ENCODE peak calls at places on chromosomes 3 and 15, in ten cellular contexts. One of them, this sample, is unnamed.

GRCh38 chr3:108554913-108555571 is 34.2 kb downstream of the CIP2A start:
- DNase-seq in MCF 10A: no peak
- DNase-seq in AG09319: no peak
- DNase-seq in GM12864: no peak
- DNase-seq in activated B cell treated with CpG ODN at 0.5 μM for 24 hours: no peak
- DNase-seq in HepG2: no peak
- DNase-seq in DND-41: no peak
- DNase-seq in choroid plexus epithelial cell: peak
- DNase-seq in astrocyte: peak
- DNase-seq in fibroblast of villous mesenchyme: no peak
- DNase-seq in this sample: no peak

GRCh38 chr3:10772230-10773161 is 43.5 kb upstream of the SLC6A11 start:
- DNase-seq in activated B cell treated with CpG ODN at 0.5 μM for 24 hours: no peak
- DNase-seq in choroid plexus epithelial cell: peak
- DNase-seq in HepG2: peak
- DNase-seq in astrocyte: no peak
- DNase-seq in GM12864: no peak
- DNase-seq in MCF 10A: peak
- DNase-seq in fibroblast of villous mesenchyme: no peak
- DNase-seq in DND-41: no peak
- DNase-seq in AG09319: no peak
- DNase-seq in this sample: no peak

GRCh38 chr15:95742836-95743235 is 587.7 kb upstream of the NR2F2 start:
- DNase-seq in choroid plexus epithelial cell: peak
- DNase-seq in HepG2: no peak
- DNase-seq in GM12864: no peak
- DNase-seq in AG09319: no peak
- DNase-seq in fibroblast of villous mesenchyme: no peak
- DNase-seq in astrocyte: no peak
- DNase-seq in DND-41: no peak
- DNase-seq in activated B cell treated with CpG ODN at 0.5 μM for 24 hours: no peak
- DNase-seq in MCF 10A: peak
- DNase-seq in this sample: no peak

GRCh38 chr3:194739498-194740284 is 54.0 kb downstream of the FAM43A start:
- DNase-seq in HepG2: peak
- DNase-seq in DND-41: no peak
- DNase-seq in fibroblast of villous mesenchyme: no peak
- DNase-seq in GM12864: no peak
- DNase-seq in activated B cell treated with CpG ODN at 0.5 μM for 24 hours: no peak
- DNase-seq in MCF 10A: peak
- DNase-seq in AG09319: no peak
- DNase-seq in astrocyte: peak
- DNase-seq in choroid plexus epithelial cell: no peak
- DNase-seq in this sample: no peak

GRCh38 chr15:60407406-60407805 is 9.6 kb upstream of the ANXA2 start:
- DNase-seq in fibroblast of villous mesenchyme: peak
- DNase-seq in DND-41: no peak
- DNase-seq in AG09319: no peak
- DNase-seq in choroid plexus epithelial cell: peak
- DNase-seq in GM12864: no peak
- DNase-seq in activated B cell treated with CpG ODN at 0.5 μM for 24 hours: no peak
- DNase-seq in HepG2: no peak
- DNase-seq in astrocyte: peak
- DNase-seq in MCF 10A: peak
- DNase-seq in this sample: no peak

GRCh38 chr3:143784446-143784845 is 63.8 kb downstream of the SLC9A9 start:
- DNase-seq in astrocyte: no peak
- DNase-seq in HepG2: no peak
- DNase-seq in MCF 10A: no peak
- DNase-seq in fibroblast of villous mesenchyme: no peak
- DNase-seq in DND-41: no peak
- DNase-seq in GM12864: no peak
- DNase-seq in AG09319: no peak
- DNase-seq in choroid plexus epithelial cell: no peak
- DNase-seq in activated B cell treated with CpG ODN at 0.5 μM for 24 hours: no peak
- DNase-seq in this sample: no peak

GRCh38 chr15:25693321-25694237 is 169.5 kb downstream of the ATP10A start:
- DNase-seq in MCF 10A: no peak
- DNase-seq in activated B cell treated with CpG ODN at 0.5 μM for 24 hours: no peak
- DNase-seq in DND-41: peak
- DNase-seq in GM12864: no peak
- DNase-seq in astrocyte: no peak
- DNase-seq in fibroblast of villous mesenchyme: no peak
- DNase-seq in AG09319: no peak
- DNase-seq in choroid plexus epithelial cell: no peak
- DNase-seq in HepG2: peak
- DNase-seq in this sample: no peak

GRCh38 chr15:63218114-63218808 is 28.9 kb downstream of the RAB8B start:
- DNase-seq in fibroblast of villous mesenchyme: peak
- DNase-seq in choroid plexus epithelial cell: peak
- DNase-seq in GM12864: no peak
- DNase-seq in astrocyte: peak
- DNase-seq in HepG2: peak
- DNase-seq in activated B cell treated with CpG ODN at 0.5 μM for 24 hours: no peak
- DNase-seq in DND-41: no peak
- DNase-seq in AG09319: peak
- DNase-seq in MCF 10A: no peak
- DNase-seq in this sample: no peak

GRCh38 chr15:56472278-56472677 is 7.3 kb upstream of the MNS1 start:
- DNase-seq in GM12864: no peak
- DNase-seq in MCF 10A: no peak
- DNase-seq in DND-41: no peak
- DNase-seq in AG09319: no peak
- DNase-seq in activated B cell treated with CpG ODN at 0.5 μM for 24 hours: no peak
- DNase-seq in HepG2: no peak
- DNase-seq in choroid plexus epithelial cell: no peak
- DNase-seq in astrocyte: no peak
- DNase-seq in fibroblast of villous mesenchyme: no peak
- DNase-seq in this sample: no peak

GRCh38 chr3:126567696-126568438 is 9.1 kb upstream of the C3orf22 start:
- DNase-seq in activated B cell treated with CpG ODN at 0.5 μM for 24 hours: no peak
- DNase-seq in MCF 10A: peak
- DNase-seq in HepG2: peak
- DNase-seq in GM12864: no peak
- DNase-seq in astrocyte: no peak
- DNase-seq in AG09319: no peak
- DNase-seq in choroid plexus epithelial cell: no peak
- DNase-seq in fibroblast of villous mesenchyme: no peak
- DNase-seq in DND-41: no peak
- DNase-seq in this sample: no peak

GRCh38 chr3:32335365-32336122 is 56.1 kb upstream of the CMTM7 start:
- DNase-seq in GM12864: no peak
- DNase-seq in choroid plexus epithelial cell: no peak
- DNase-seq in AG09319: no peak
- DNase-seq in DND-41: no peak
- DNase-seq in activated B cell treated with CpG ODN at 0.5 μM for 24 hours: no peak
- DNase-seq in MCF 10A: no peak
- DNase-seq in HepG2: no peak
- DNase-seq in fibroblast of villous mesenchyme: no peak
- DNase-seq in astrocyte: no peak
- DNase-seq in this sample: no peak

GRCh38 chr3:32340039-32340438 is 51.6 kb upstream of the CMTM7 start:
- DNase-seq in astrocyte: peak
- DNase-seq in choroid plexus epithelial cell: peak
- DNase-seq in AG09319: no peak
- DNase-seq in fibroblast of villous mesenchyme: peak
- DNase-seq in HepG2: peak
- DNase-seq in DND-41: peak
- DNase-seq in MCF 10A: peak
- DNase-seq in activated B cell treated with CpG ODN at 0.5 μM for 24 hours: no peak
- DNase-seq in GM12864: peak
- DNase-seq in this sample: peak

GRCh38 chr3:32336123-32336518 is 55.5 kb upstream of the CMTM7 start:
- DNase-seq in AG09319: no peak
- DNase-seq in astrocyte: no peak
- DNase-seq in activated B cell treated with CpG ODN at 0.5 μM for 24 hours: no peak
- DNase-seq in GM12864: no peak
- DNase-seq in HepG2: no peak
- DNase-seq in MCF 10A: no peak
- DNase-seq in choroid plexus epithelial cell: peak
- DNase-seq in DND-41: no peak
- DNase-seq in fibroblast of villous mesenchyme: no peak
- DNase-seq in this sample: no peak

GRCh38 chr3:32337501-32337900 is 54.2 kb upstream of the CMTM7 start:
- DNase-seq in fibroblast of villous mesenchyme: no peak
- DNase-seq in AG09319: no peak
- DNase-seq in GM12864: no peak
- DNase-seq in HepG2: no peak
- DNase-seq in DND-41: no peak
- DNase-seq in MCF 10A: no peak
- DNase-seq in choroid plexus epithelial cell: no peak
- DNase-seq in activated B cell treated with CpG ODN at 0.5 μM for 24 hours: no peak
- DNase-seq in astrocyte: no peak
- DNase-seq in this sample: no peak

DNA sequence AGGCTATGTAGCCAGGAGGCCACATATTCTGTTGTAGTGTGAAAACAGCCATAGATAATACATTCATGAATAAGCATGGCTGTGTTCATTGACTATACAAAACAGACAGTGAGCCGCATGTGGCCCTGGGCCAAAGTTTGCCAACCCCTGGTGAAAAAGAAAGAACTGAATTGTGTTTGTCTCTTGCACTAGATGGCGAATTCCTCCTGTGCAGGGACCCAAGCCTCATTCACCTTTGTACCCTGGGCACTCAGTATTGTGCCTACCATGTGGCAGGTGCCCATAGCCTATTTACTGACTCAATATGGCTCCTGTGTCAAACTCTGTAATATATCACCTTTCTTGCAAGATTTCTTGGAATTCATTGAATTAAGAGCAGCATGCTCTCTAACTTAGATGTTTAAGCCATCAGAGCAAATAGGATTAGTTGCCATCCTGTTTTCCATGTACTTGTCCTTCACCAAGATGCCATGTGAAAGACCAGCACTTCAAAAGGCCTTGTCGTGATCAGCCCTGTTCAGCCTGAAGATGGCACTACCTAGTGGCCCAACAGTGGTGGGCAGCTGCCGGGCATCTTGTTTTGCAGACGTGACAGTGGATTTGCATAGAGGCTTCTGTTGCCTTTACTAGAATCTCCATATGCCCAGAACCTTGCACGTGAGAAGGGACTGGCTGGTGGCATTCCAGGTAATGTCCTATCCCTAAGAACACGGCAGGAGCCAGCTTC is 50.9 kb upstream of the CMTM7 start:
- DNase-seq in HepG2: peak
- DNase-seq in MCF 10A: peak
- DNase-seq in AG09319: no peak
- DNase-seq in fibroblast of villous mesenchyme: no peak
- DNase-seq in choroid plexus epithelial cell: no peak
- DNase-seq in astrocyte: no peak
- DNase-seq in activated B cell treated with CpG ODN at 0.5 μM for 24 hours: no peak
- DNase-seq in GM12864: no peak
- DNase-seq in DND-41: no peak
- DNase-seq in this sample: no peak
- TF ChIP-seq CTCF in HepG2: no peak
- TF ChIP-seq CTCF in MCF 10A: no peak
- TF ChIP-seq CTCF in AG09319: no peak
- TF ChIP-seq CTCF in fibroblast of villous mesenchyme: no peak
- TF ChIP-seq CTCF in choroid plexus epithelial cell: peak
- TF ChIP-seq CTCF in astrocyte: no peak
- TF ChIP-seq CTCF in activated B cell treated with CpG ODN at 0.5 μM for 24 hours: no peak
- TF ChIP-seq CTCF in GM12864: no peak
- TF ChIP-seq CTCF in DND-41: no peak
- TF ChIP-seq CTCF in this sample: no peak

DNA sequence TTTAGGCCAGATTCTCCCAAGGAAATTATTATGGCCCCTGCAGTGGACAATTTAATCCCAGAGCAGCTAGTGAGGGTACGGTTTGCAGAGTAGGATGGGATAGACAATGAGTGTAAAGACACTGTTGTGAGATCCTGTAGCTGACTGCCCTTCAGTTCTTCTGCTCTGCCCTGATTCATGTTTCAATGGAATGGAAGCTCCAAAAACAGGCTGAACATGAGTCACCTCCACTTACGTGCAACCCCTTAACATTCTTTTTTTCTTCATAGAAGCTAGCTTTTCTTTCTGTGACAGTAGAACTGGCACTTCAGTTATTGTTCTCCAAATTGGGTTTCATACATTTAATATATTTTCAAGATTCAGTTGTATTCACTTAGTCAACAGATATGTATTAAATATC is 32.1 kb downstream of the CLDN18 start:
- DNase-seq in astrocyte: peak
- DNase-seq in GM12864: no peak
- DNase-seq in activated B cell treated with CpG ODN at 0.5 μM for 24 hours: no peak
- DNase-seq in MCF 10A: peak
- DNase-seq in choroid plexus epithelial cell: peak
- DNase-seq in HepG2: no peak
- DNase-seq in AG09319: peak
- DNase-seq in fibroblast of villous mesenchyme: peak
- DNase-seq in DND-41: no peak
- DNase-seq in this sample: no peak
- TF ChIP-seq CTCF in astrocyte: no peak
- TF ChIP-seq CTCF in GM12864: no peak
- TF ChIP-seq CTCF in activated B cell treated with CpG ODN at 0.5 μM for 24 hours: no peak
- TF ChIP-seq CTCF in MCF 10A: no peak
- TF ChIP-seq CTCF in choroid plexus epithelial cell: no peak
- TF ChIP-seq CTCF in HepG2: no peak
- TF ChIP-seq CTCF in AG09319: no peak
- TF ChIP-seq CTCF in fibroblast of villous mesenchyme: no peak
- TF ChIP-seq CTCF in DND-41: no peak
- TF ChIP-seq CTCF in this sample: no peak

DNA sequence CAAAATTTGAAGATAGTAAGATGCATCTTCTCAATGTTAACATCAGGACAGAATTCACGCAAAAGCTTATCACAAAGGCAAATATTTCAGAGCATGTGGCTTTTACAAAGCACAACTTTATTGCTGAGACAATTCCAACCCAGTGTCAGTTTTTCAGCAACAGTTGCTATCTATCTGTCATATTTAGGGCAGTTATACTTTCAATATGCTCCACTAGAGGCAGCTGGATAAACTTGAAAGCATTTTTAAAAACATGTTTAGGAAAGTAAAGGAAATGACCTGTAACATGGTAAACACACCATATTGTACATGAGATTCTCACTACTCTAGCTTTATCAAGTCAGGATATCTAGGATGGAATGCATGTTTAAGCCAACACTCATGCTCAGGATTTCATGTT is 63.7 kb upstream of the CPB1 start:
- DNase-seq in astrocyte: no peak
- DNase-seq in choroid plexus epithelial cell: peak
- DNase-seq in fibroblast of villous mesenchyme: no peak
- DNase-seq in activated B cell treated with CpG ODN at 0.5 μM for 24 hours: no peak
- DNase-seq in DND-41: no peak
- DNase-seq in MCF 10A: no peak
- DNase-seq in GM12864: no peak
- DNase-seq in AG09319: no peak
- DNase-seq in HepG2: no peak
- DNase-seq in this sample: no peak
- TF ChIP-seq CTCF in astrocyte: no peak
- TF ChIP-seq CTCF in choroid plexus epithelial cell: no peak
- TF ChIP-seq CTCF in fibroblast of villous mesenchyme: no peak
- TF ChIP-seq CTCF in activated B cell treated with CpG ODN at 0.5 μM for 24 hours: no peak
- TF ChIP-seq CTCF in DND-41: no peak
- TF ChIP-seq CTCF in MCF 10A: no peak
- TF ChIP-seq CTCF in GM12864: no peak
- TF ChIP-seq CTCF in AG09319: no peak
- TF ChIP-seq CTCF in HepG2: no peak
- TF ChIP-seq CTCF in this sample: no peak

DNA sequence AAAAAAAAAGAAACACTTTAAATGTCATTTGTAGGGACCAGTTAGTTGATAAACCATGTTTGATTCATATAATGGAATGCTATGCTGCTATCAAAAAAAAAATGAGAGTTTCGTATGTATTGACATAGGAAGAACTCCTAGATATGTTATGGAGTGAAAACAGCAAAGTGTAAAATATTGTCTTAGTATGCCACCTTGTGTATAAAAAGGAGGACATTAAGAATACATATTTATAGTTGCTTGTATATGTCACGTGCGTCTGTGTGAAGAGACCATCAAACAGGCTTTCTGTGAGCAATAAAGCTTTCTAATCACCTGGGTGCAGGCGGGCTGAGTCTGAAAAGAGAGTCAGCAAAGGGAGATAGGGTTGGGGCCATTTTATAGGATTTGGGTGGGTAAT is 39.5 kb downstream of the KBTBD8 start:
- DNase-seq in astrocyte: no peak
- DNase-seq in GM12864: no peak
- DNase-seq in HepG2: no peak
- DNase-seq in choroid plexus epithelial cell: peak
- DNase-seq in activated B cell treated with CpG ODN at 0.5 μM for 24 hours: no peak
- DNase-seq in DND-41: no peak
- DNase-seq in AG09319: no peak
- DNase-seq in fibroblast of villous mesenchyme: peak
- DNase-seq in MCF 10A: no peak
- DNase-seq in this sample: no peak
- TF ChIP-seq CTCF in astrocyte: no peak
- TF ChIP-seq CTCF in GM12864: no peak
- TF ChIP-seq CTCF in HepG2: no peak
- TF ChIP-seq CTCF in choroid plexus epithelial cell: peak
- TF ChIP-seq CTCF in activated B cell treated with CpG ODN at 0.5 μM for 24 hours: no peak
- TF ChIP-seq CTCF in DND-41: no peak
- TF ChIP-seq CTCF in AG09319: no peak
- TF ChIP-seq CTCF in fibroblast of villous mesenchyme: no peak
- TF ChIP-seq CTCF in MCF 10A: peak
- TF ChIP-seq CTCF in this sample: no peak

This sample was measured in GM20000.